ENCODE peak calls at places on chromosome 13, in seven cellular contexts. One of them, this sample, is unnamed.

GRCh38 chr13:53783466-53783865 is 754.9 kb downstream of the OLFM4 start:
- DNase-seq in stomach: peak
- DNase-seq in lower lobe of right lung: no peak
- DNase-seq in CD4-positive, alpha-beta T cell: no peak
- DNase-seq in ovary: no peak
- DNase-seq in WTC11: no peak
- DNase-seq in GM10248: no peak
- DNase-seq in this sample: no peak

GRCh38 chr13:74575729-74576125 is 441.5 kb upstream of the KLF12 start:
- DNase-seq in stomach: peak
- DNase-seq in lower lobe of right lung: peak
- DNase-seq in CD4-positive, alpha-beta T cell: peak
- DNase-seq in ovary: peak
- DNase-seq in WTC11: peak
- DNase-seq in GM10248: peak
- DNase-seq in this sample: peak

GRCh38 chr13:65808061-65808460 is 1422.1 kb downstream of the PCDH9 start:
- DNase-seq in stomach: no peak
- DNase-seq in lower lobe of right lung: no peak
- DNase-seq in CD4-positive, alpha-beta T cell: no peak
- DNase-seq in ovary: no peak
- DNase-seq in WTC11: no peak
- DNase-seq in GM10248: no peak
- DNase-seq in this sample: no peak

GRCh38 chr13:108155185-108156106 is 59.9 kb downstream of the LIG4 start:
- DNase-seq in stomach: peak
- DNase-seq in lower lobe of right lung: peak
- DNase-seq in CD4-positive, alpha-beta T cell: peak
- DNase-seq in ovary: peak
- DNase-seq in WTC11: peak
- DNase-seq in GM10248: peak
- DNase-seq in this sample: peak

GRCh38 chr13:44759723-44760360 is 183.7 kb upstream of the TSC22D1 start:
- DNase-seq in stomach: peak
- DNase-seq in lower lobe of right lung: peak
- DNase-seq in CD4-positive, alpha-beta T cell: no peak
- DNase-seq in ovary: no peak
- DNase-seq in WTC11: no peak
- DNase-seq in GM10248: no peak
- DNase-seq in this sample: no peak

GRCh38 chr13:96299235-96299634 is 209.3 kb downstream of the HS6ST3 start:
- DNase-seq in stomach: no peak
- DNase-seq in lower lobe of right lung: no peak
- DNase-seq in CD4-positive, alpha-beta T cell: no peak
- DNase-seq in ovary: no peak
- DNase-seq in WTC11: no peak
- DNase-seq in GM10248: no peak
- DNase-seq in this sample: no peak

GRCh38 chr13:110904748-110905147 is 10.1 kb downstream of the ANKRD10 start:
- DNase-seq in stomach: no peak
- DNase-seq in lower lobe of right lung: no peak
- DNase-seq in CD4-positive, alpha-beta T cell: no peak
- DNase-seq in ovary: no peak
- DNase-seq in WTC11: no peak
- DNase-seq in GM10248: no peak
- DNase-seq in this sample: no peak

GRCh38 chr13:51894239-51894638 is 32.5 kb downstream of the CCDC70 start:
- DNase-seq in stomach: no peak
- DNase-seq in lower lobe of right lung: no peak
- DNase-seq in CD4-positive, alpha-beta T cell: no peak
- DNase-seq in ovary: no peak
- DNase-seq in WTC11: no peak
- DNase-seq in GM10248: no peak
- DNase-seq in this sample: no peak

GRCh38 chr13:40483601-40484000 is 182.8 kb downstream of the FOXO1 start:
- DNase-seq in stomach: no peak
- DNase-seq in lower lobe of right lung: no peak
- DNase-seq in CD4-positive, alpha-beta T cell: no peak
- DNase-seq in ovary: no peak
- DNase-seq in WTC11: no peak
- DNase-seq in GM10248: no peak
- DNase-seq in this sample: peak

GRCh38 chr13:50893211-50893852 is 16.3 kb upstream of the RNASEH2B start:
- DNase-seq in stomach: no peak
- DNase-seq in lower lobe of right lung: no peak
- DNase-seq in CD4-positive, alpha-beta T cell: no peak
- DNase-seq in ovary: no peak
- DNase-seq in WTC11: no peak
- DNase-seq in GM10248: peak
- DNase-seq in this sample: peak

GRCh38 chr13:97141564-97142005 is 80.5 kb upstream of the MBNL2 start:
- DNase-seq in stomach: peak
- DNase-seq in lower lobe of right lung: no peak
- DNase-seq in CD4-positive, alpha-beta T cell: no peak
- DNase-seq in ovary: no peak
- DNase-seq in WTC11: peak
- DNase-seq in GM10248: no peak
- DNase-seq in this sample: peak

GRCh38 chr13:37134411-37135041 is 29.1 kb upstream of the CSNK1A1L start:
- DNase-seq in stomach: no peak
- DNase-seq in lower lobe of right lung: no peak
- DNase-seq in CD4-positive, alpha-beta T cell: no peak
- DNase-seq in ovary: no peak
- DNase-seq in WTC11: no peak
- DNase-seq in GM10248: no peak
- DNase-seq in this sample: no peak

GRCh38 chr13:45108716-45109706 is 11.3 kb upstream of the GTF2F2 start:
- DNase-seq in stomach: no peak
- DNase-seq in lower lobe of right lung: peak
- DNase-seq in CD4-positive, alpha-beta T cell: no peak
- DNase-seq in ovary: no peak
- DNase-seq in WTC11: peak
- DNase-seq in GM10248: peak
- DNase-seq in this sample: peak

GRCh38 chr13:20264271-20265018 is 32.3 kb upstream of the GJB6 start:
- DNase-seq in stomach: no peak
- DNase-seq in lower lobe of right lung: no peak
- DNase-seq in CD4-positive, alpha-beta T cell: no peak
- DNase-seq in ovary: no peak
- DNase-seq in WTC11: no peak
- DNase-seq in GM10248: peak
- DNase-seq in this sample: peak

GRCh38 chr13:40875048-40875447 is 85.6 kb downstream of the SLC25A15 start:
- DNase-seq in stomach: no peak
- DNase-seq in lower lobe of right lung: no peak
- DNase-seq in CD4-positive, alpha-beta T cell: no peak
- DNase-seq in ovary: no peak
- DNase-seq in WTC11: no peak
- DNase-seq in GM10248: no peak
- DNase-seq in this sample: no peak

GRCh38 chr13:51249767-51250741 is 27.9 kb downstream of the FAM124A start:
- DNase-seq in stomach: no peak
- DNase-seq in lower lobe of right lung: no peak
- DNase-seq in CD4-positive, alpha-beta T cell: no peak
- DNase-seq in ovary: no peak
- DNase-seq in WTC11: no peak
- DNase-seq in GM10248: peak
- DNase-seq in this sample: peak

GRCh38 chr13:41706189-41706588 is 248.8 kb downstream of the RGCC start:
- DNase-seq in stomach: no peak
- DNase-seq in lower lobe of right lung: no peak
- DNase-seq in CD4-positive, alpha-beta T cell: no peak
- DNase-seq in ovary: no peak
- DNase-seq in WTC11: no peak
- DNase-seq in GM10248: no peak
- DNase-seq in this sample: no peak

GRCh38 chr13:41502021-41502420 is 44.7 kb downstream of the RGCC start:
- DNase-seq in stomach: no peak
- DNase-seq in lower lobe of right lung: no peak
- DNase-seq in CD4-positive, alpha-beta T cell: no peak
- DNase-seq in ovary: no peak
- DNase-seq in WTC11: no peak
- DNase-seq in GM10248: no peak
- DNase-seq in this sample: no peak

GRCh38 chr13:44299544-44299943 is 74.1 kb upstream of the SERP2 start:
- DNase-seq in stomach: no peak
- DNase-seq in lower lobe of right lung: no peak
- DNase-seq in CD4-positive, alpha-beta T cell: no peak
- DNase-seq in ovary: no peak
- DNase-seq in WTC11: no peak
- DNase-seq in GM10248: no peak
- DNase-seq in this sample: no peak

GRCh38 chr13:52348983-52349780 is 56.8 kb downstream of the THSD1 start:
- DNase-seq in stomach: no peak
- DNase-seq in lower lobe of right lung: no peak
- DNase-seq in CD4-positive, alpha-beta T cell: no peak
- DNase-seq in ovary: no peak
- DNase-seq in WTC11: no peak
- DNase-seq in GM10248: no peak
- DNase-seq in this sample: peak

GRCh38 chr13:30341815-30342570 is 34.6 kb upstream of the KATNAL1 start:
- DNase-seq in stomach: peak
- DNase-seq in lower lobe of right lung: peak
- DNase-seq in CD4-positive, alpha-beta T cell: no peak
- DNase-seq in ovary: peak
- DNase-seq in WTC11: no peak
- DNase-seq in GM10248: no peak
- DNase-seq in this sample: no peak

GRCh38 chr13:104683789-104684188 is 1617.6 kb upstream of the SLC10A2 start:
- DNase-seq in stomach: no peak
- DNase-seq in lower lobe of right lung: no peak
- DNase-seq in CD4-positive, alpha-beta T cell: no peak
- DNase-seq in ovary: no peak
- DNase-seq in WTC11: no peak
- DNase-seq in GM10248: no peak
- DNase-seq in this sample: no peak

GRCh38 chr13:44191504-44192171 is 182.0 kb upstream of the SERP2 start:
- DNase-seq in stomach: peak
- DNase-seq in lower lobe of right lung: no peak
- DNase-seq in CD4-positive, alpha-beta T cell: peak
- DNase-seq in ovary: no peak
- DNase-seq in WTC11: peak
- DNase-seq in GM10248: no peak
- DNase-seq in this sample: peak

GRCh38 chr13:53732664-53733063 is 704.1 kb downstream of the OLFM4 start:
- DNase-seq in stomach: no peak
- DNase-seq in lower lobe of right lung: no peak
- DNase-seq in CD4-positive, alpha-beta T cell: no peak
- DNase-seq in ovary: no peak
- DNase-seq in WTC11: no peak
- DNase-seq in GM10248: no peak
- DNase-seq in this sample: no peak

GRCh38 chr13:24165746-24166145 is 5.2 kb downstream of the SPATA13 start:
- DNase-seq in stomach: no peak
- DNase-seq in lower lobe of right lung: no peak
- DNase-seq in CD4-positive, alpha-beta T cell: no peak
- DNase-seq in ovary: no peak
- DNase-seq in WTC11: no peak
- DNase-seq in GM10248: no peak
- DNase-seq in this sample: no peak

GRCh38 chr13:77918391-77919261 is at the start of gene EDNRB:
- DNase-seq in stomach: peak
- DNase-seq in lower lobe of right lung: peak
- DNase-seq in CD4-positive, alpha-beta T cell: no peak
- DNase-seq in ovary: peak
- DNase-seq in WTC11: peak
- DNase-seq in GM10248: no peak
- DNase-seq in this sample: peak
- TF ChIP-seq CTCF in stomach: no peak
- TF ChIP-seq CTCF in lower lobe of right lung: peak
- TF ChIP-seq CTCF in CD4-positive, alpha-beta T cell: no peak
- TF ChIP-seq CTCF in ovary: no peak
- TF ChIP-seq CTCF in WTC11: no peak
- TF ChIP-seq CTCF in GM10248: no peak
- TF ChIP-seq CTCF in this sample: no peak

GRCh38 chr13:26037302-26037701 is 14.5 kb downstream of the SHISA2 start:
- DNase-seq in stomach: no peak
- DNase-seq in lower lobe of right lung: no peak
- DNase-seq in CD4-positive, alpha-beta T cell: no peak
- DNase-seq in ovary: no peak
- DNase-seq in WTC11: peak
- DNase-seq in GM10248: no peak
- DNase-seq in this sample: peak
- TF ChIP-seq CTCF in stomach: no peak
- TF ChIP-seq CTCF in lower lobe of right lung: peak
- TF ChIP-seq CTCF in CD4-positive, alpha-beta T cell: no peak
- TF ChIP-seq CTCF in ovary: no peak
- TF ChIP-seq CTCF in WTC11: peak
- TF ChIP-seq CTCF in GM10248: peak
- TF ChIP-seq CTCF in this sample: peak

DNA sequence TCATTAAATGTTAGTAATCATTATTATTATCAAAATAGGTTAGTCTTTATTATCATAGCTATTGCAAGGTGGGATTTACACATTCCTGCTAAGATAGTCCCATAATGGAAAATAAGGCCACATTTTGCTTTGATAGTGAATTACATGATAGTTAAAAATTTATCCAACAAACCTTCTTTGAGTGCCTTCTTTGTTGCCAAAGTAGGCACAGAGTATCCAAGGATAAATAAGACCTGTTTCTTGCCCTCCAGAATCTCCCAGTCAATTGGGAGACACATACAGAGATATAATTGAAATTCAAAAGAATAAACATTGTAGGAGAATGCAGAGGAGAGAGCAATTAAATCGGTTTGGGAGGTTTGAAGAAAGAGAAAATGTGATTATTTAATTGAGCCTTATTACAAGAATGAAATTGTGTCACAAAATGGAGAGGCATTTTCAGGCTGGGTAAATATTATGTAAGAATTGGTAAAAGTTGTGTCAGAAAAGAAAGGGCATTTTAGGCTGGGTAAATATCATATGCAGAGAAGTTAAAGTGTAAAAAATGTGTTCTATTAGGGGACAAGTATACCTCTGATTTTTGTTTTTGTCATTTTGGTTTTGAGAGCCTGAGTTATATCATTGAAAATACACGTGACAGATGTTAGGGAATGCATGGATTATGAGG is 189.3 kb downstream of the POU4F1 start:
- DNase-seq in stomach: no peak
- DNase-seq in lower lobe of right lung: no peak
- DNase-seq in CD4-positive, alpha-beta T cell: no peak
- DNase-seq in ovary: no peak
- DNase-seq in WTC11: no peak
- DNase-seq in GM10248: no peak
- DNase-seq in this sample: no peak
- TF ChIP-seq CTCF in stomach: no peak
- TF ChIP-seq CTCF in lower lobe of right lung: no peak
- TF ChIP-seq CTCF in CD4-positive, alpha-beta T cell: no peak
- TF ChIP-seq CTCF in ovary: no peak
- TF ChIP-seq CTCF in WTC11: no peak
- TF ChIP-seq CTCF in GM10248: no peak
- TF ChIP-seq CTCF in this sample: no peak

DNA sequence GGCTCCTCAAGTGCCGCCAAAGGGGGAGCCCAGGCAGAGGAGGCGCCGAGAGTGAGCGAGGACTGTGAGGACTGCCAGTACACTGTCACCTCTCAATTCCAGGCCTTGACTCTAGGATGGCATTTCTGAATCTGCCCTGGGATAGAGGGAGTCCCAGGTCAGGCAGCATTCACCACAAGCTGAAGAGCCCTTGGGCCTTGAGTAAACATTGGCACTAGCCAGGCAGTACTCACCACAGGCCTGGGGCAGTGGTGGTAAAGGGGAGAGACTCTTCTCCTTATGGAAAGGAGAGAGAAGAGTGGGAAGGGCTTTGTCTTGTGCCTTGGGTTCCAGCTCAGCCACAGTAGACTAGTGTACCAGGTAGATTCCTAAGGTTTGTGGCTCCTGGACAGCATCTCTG is 39.7 kb upstream of the HTR2A start:
- DNase-seq in stomach: no peak
- DNase-seq in lower lobe of right lung: no peak
- DNase-seq in CD4-positive, alpha-beta T cell: no peak
- DNase-seq in ovary: no peak
- DNase-seq in WTC11: no peak
- DNase-seq in GM10248: no peak
- DNase-seq in this sample: no peak
- TF ChIP-seq CTCF in stomach: no peak
- TF ChIP-seq CTCF in lower lobe of right lung: no peak
- TF ChIP-seq CTCF in CD4-positive, alpha-beta T cell: no peak
- TF ChIP-seq CTCF in ovary: no peak
- TF ChIP-seq CTCF in WTC11: no peak
- TF ChIP-seq CTCF in GM10248: no peak
- TF ChIP-seq CTCF in this sample: no peak